ENCODE peak calls at places on chromosome 15, in eight cellular contexts. H is HCT116, X is neuronal stem cell, E is IMR-90, B is lower lobe of right lung, O is tibial nerve, V is GM23338, Z is mammary epithelial cell. N is an unnamed sample.
A peak's percentile ranks its signal among the peaks of the same experiment; 100 is the strongest.

GRCh38 chr15:78065284-78065872 is 12.1 kb downstream of the TBC1D2B start:
- DNase-seq in H (no peak), E (peak; percentile 99), V (no peak), B (peak; percentile 72), X (no peak), Z (peak; percentile 96), O (peak; percentile 89), N (peak; percentile 52)

GRCh38 chr15:71753346-71753745 is 57.0 kb upstream of the NR2E3 start:
- DNase-seq in V (no peak), X (no peak), O (no peak), E (peak; percentile 48), H (no peak), B (no peak), Z (peak; percentile 17), N (no peak)

GRCh38 chr15:90451215-90451850 is 63.3 kb downstream of the IQGAP1 start:
- DNase-seq in B (no peak), E (peak; percentile 87), H (no peak), Z (peak; percentile 30), O (no peak), V (peak; percentile 72), X (no peak), N (no peak)

GRCh38 chr15:88463870-88464532 is 3.2 kb downstream of the MRPL46 start:
- DNase-seq in X (no peak), O (no peak), Z (no peak), V (no peak), H (no peak), B (no peak), E (no peak), N (no peak)

GRCh38 chr15:96225642-96226259 is 104.7 kb upstream of the NR2F2 start:
- DNase-seq in E (no peak), V (no peak), Z (peak; percentile 76), H (no peak), O (no peak), B (no peak), X (no peak), N (no peak)

GRCh38 chr15:67834593-67835348 is 5.1 kb downstream of the RNU6-1 start:
- DNase-seq in H (no peak), O (no peak), X (no peak), B (no peak), V (peak; percentile 80), Z (no peak), E (no peak), N (no peak)

GRCh38 chr15:67542192-67542461 is 376 bp upstream of the MAP2K5 start:
- DNase-seq in V (peak; percentile 44), X (no peak), Z (no peak), E (no peak), O (peak; percentile 12), H (no peak), B (no peak), N (no peak)

GRCh38 chr15:68379759-68380290 is 52.1 kb downstream of the ITGA11 start:
- DNase-seq in Z (no peak), H (no peak), O (no peak), E (peak; percentile 71), V (no peak), X (no peak), B (no peak), N (no peak)

GRCh38 chr15:64430000-64430735 is 30.2 kb upstream of the ZNF609 start:
- DNase-seq in E (peak; percentile 93), H (no peak), V (peak; percentile 88), X (peak; percentile 18), B (no peak), O (peak; percentile 9), Z (peak; percentile 80), N (no peak)

GRCh38 chr15:99651023-99651807 is 82.0 kb downstream of the LYSMD4 start:
- DNase-seq in B (no peak), V (no peak), E (peak; percentile 74), O (no peak), H (no peak), X (no peak), Z (peak; percentile 76), N (no peak)

GRCh38 chr15:68991723-68992122 is 22.8 kb upstream of the NOX5 start:
- DNase-seq in Z (peak; percentile 70), H (no peak), B (no peak), V (no peak), X (no peak), E (peak; percentile 9), O (no peak), N (no peak)

GRCh38 chr15:40052604-40053003 is 13.6 kb upstream of the SRP14 start:
- DNase-seq in B (no peak), V (no peak), Z (no peak), X (no peak), O (no peak), H (no peak), E (no peak), N (no peak)

GRCh38 chr15:39430389-39430788 is 150.5 kb upstream of the THBS1 start:
- DNase-seq in X (no peak), Z (no peak), V (no peak), E (no peak), H (no peak), B (no peak), O (no peak), N (no peak)

GRCh38 chr15:48025118-48025517 is 95.7 kb upstream of the SLC24A5 start:
- DNase-seq in B (no peak), Z (no peak), V (no peak), E (peak; percentile 2), O (no peak), H (no peak), X (no peak), N (no peak)

GRCh38 chr15:26852980-26853379 is 13.9 kb upstream of the GABRA5 start:
- DNase-seq in V (peak; percentile 38), H (no peak), Z (no peak), E (no peak), O (no peak), X (no peak), B (no peak), N (no peak)

GRCh38 chr15:95162069-95162468 is 930.7 kb downstream of the MCTP2 start:
- DNase-seq in Z (peak; percentile 12), E (peak; percentile 73), V (no peak), H (no peak), X (no peak), B (no peak), O (no peak), N (no peak)

DNA sequence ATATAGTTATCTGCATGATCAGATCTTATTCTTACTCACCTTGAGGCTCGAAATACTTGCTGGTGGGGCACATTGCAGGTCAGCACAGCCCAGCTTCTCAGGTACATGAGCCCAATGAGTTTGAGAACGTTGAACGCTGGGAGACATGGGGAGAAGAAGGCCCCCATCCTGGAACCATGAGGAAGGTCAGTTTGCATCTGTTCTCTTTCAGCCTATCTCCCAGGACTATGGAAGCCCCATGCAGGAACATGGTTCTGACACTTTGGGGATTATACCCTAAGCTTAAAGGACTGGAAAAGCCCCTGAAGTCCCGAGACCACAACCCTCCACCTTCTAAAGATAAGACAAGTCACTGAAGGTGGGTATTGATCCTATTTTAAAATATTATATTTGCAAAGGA is 17.4 kb upstream of the STARD5 start:
- DNase-seq in X (no peak), E (no peak), B (no peak), O (no peak), H (no peak), Z (no peak), V (no peak), N (no peak)
- H3K4me1 ChIP-seq in X (no peaks in the 10 kb centered on the region), E (peaks cover 9% of the 10 kb centered on the region), B (peaks cover 5% of the 10 kb centered on the region), O (peaks cover 15% of the 10 kb centered on the region), H (peaks cover 15% of the 10 kb centered on the region), Z (peaks cover 18% of the 10 kb centered on the region), V (no peaks in the 10 kb centered on the region), N (peaks cover 8% of the 10 kb centered on the region)

GRCh38 chr15:59243622-59244021 is 37.0 kb downstream of the LDHAL6B start:
- DNase-seq in H (no peak), O (no peak), V (no peak), B (no peak), X (no peak), E (no peak), Z (no peak), N (no peak)
- H3K4me1 ChIP-seq in H (peaks cover 22% of the 10 kb centered on the region), O (peaks cover 4% of the 10 kb centered on the region), V (no peaks in the 10 kb centered on the region), B (no peaks in the 10 kb centered on the region), X (peaks cover 2% of the 10 kb centered on the region), E (no peaks in the 10 kb centered on the region), Z (no peaks in the 10 kb centered on the region), N (peaks cover 9% of the 10 kb centered on the region)

GRCh38 chr15:62855085-62855476 is 187.5 kb upstream of the TPM1 start:
- DNase-seq in V (no peak), H (no peak), Z (no peak), E (no peak), X (no peak), O (no peak), B (no peak), N (no peak)
- H3K4me1 ChIP-seq in V (peaks cover 11% of the 10 kb centered on the region), H (peaks cover 31% of the 10 kb centered on the region), Z (peaks cover 54% of the 10 kb centered on the region), E (peaks cover 15% of the 10 kb centered on the region), X (peaks cover 13% of the 10 kb centered on the region), O (no peaks in the 10 kb centered on the region), B (no peaks in the 10 kb centered on the region), N (peaks cover 3% of the 10 kb centered on the region)

GRCh38 chr15:74276560-74276959 is 40.4 kb downstream of the CCDC33 start:
- DNase-seq in E (no peak), O (no peak), Z (no peak), V (no peak), B (no peak), X (no peak), H (no peak), N (no peak)
- H3K4me1 ChIP-seq in E (no peaks in the 10 kb centered on the region), O (no peaks in the 10 kb centered on the region), Z (no peaks in the 10 kb centered on the region), V (no peaks in the 10 kb centered on the region), B (no peaks in the 10 kb centered on the region), X (peaks cover 3% of the 10 kb centered on the region), H (no peaks in the 10 kb centered on the region), N (no peaks in the 10 kb centered on the region)

DNA sequence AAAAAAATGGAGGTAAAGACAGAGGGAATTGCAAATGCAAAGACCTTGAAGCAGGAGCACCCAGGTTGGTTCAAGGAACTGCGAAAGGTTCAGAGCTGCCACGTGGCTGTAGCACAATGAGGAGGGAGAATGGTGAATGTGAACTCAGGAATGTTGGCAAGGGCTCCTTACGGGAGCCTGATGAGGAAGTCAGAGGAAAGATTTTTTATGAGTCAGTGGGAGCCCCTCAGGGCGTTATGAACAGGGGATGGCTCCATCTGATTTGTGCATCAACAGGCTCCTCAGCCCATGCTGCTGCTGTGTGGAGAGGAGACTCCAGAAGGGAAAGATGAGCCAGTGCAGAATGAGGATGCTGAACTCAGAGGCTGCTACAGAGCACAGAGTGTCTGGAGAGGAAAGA is 194.4 kb downstream of the ARRDC4 start:
- DNase-seq in B (no peak), X (no peak), V (no peak), O (no peak), Z (peak; percentile 96), E (peak; percentile 0), H (no peak), N (no peak)
- H3K4me1 ChIP-seq in B (no peaks in the 10 kb centered on the region), X (no peaks in the 10 kb centered on the region), V (peaks cover 11% of the 10 kb centered on the region), O (no peaks in the 10 kb centered on the region), Z (peaks cover 36% of the 10 kb centered on the region), E (no peaks in the 10 kb centered on the region), H (no peaks in the 10 kb centered on the region), N (no peaks in the 10 kb centered on the region)

GRCh38 chr15:25415217-25415616 is 23.6 kb downstream of the UBE3A start:
- DNase-seq in X (no peak), H (no peak), B (no peak), E (no peak), O (no peak), Z (no peak), V (no peak), N (no peak)
- H3K4me1 ChIP-seq in X (peaks cover 6% of the 10 kb centered on the region), H (no peaks in the 10 kb centered on the region), B (peaks cover 19% of the 10 kb centered on the region), E (peaks cover 7% of the 10 kb centered on the region), O (no peaks in the 10 kb centered on the region), Z (no peaks in the 10 kb centered on the region), V (peaks cover 24% of the 10 kb centered on the region), N (peaks cover 53% of the 10 kb centered on the region)

DNA sequence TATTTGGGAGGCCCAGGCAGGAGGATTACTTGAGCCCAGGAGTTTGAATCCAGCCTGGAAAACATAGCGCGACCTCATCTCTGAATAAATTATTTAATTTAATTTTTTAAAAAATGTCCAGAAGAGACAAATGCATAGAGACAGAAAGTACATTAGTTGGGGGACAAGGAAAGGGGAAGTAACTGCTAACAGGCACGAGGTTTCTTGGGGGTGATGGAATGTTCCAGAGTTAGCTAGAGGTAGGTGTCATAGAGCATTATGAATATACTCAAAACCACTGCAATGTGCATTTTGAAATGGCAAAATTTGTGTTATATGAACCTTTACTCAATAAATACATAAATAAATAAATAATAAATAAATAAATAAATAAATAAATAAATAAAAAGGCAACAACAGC is 31.7 kb upstream of the CYP11A1 start:
- DNase-seq in E (no peak), B (no peak), O (no peak), H (no peak), V (no peak), X (no peak), Z (no peak), N (no peak)
- H3K4me1 ChIP-seq in E (peaks cover 42% of the 10 kb centered on the region), B (peaks cover 39% of the 10 kb centered on the region), O (peaks cover 29% of the 10 kb centered on the region), H (peaks cover 92% of the 10 kb centered on the region), V (peaks cover 5% of the 10 kb centered on the region), X (peaks cover 8% of the 10 kb centered on the region), Z (peaks cover 66% of the 10 kb centered on the region), N (peaks cover 16% of the 10 kb centered on the region)

N was measured in heart right ventricle.